ENCODE peak calls at places on chromosomes 16 and 17, in four cellular contexts. E is suprapubic skin, W is cardiac muscle cell, F is SJSA1. N is an unnamed sample.

GRCh38 chr16:11500720-11501346 is 85.9 kb downstream of the LITAF start:
- DNase-seq in E (peak; percentile 61), W (no peak), F (no peak), N (no peak)

GRCh38 chr16:54493076-54493475 is 206.5 kb upstream of the IRX3 start:
- DNase-seq in E (no peak), W (peak; percentile 59), F (no peak), N (no peak)

GRCh38 chr16:54928421-54929089 is 2.1 kb upstream of the IRX5 start:
- DNase-seq in E (peak; percentile 90), W (peak; percentile 32), F (peak; percentile 79), N (no peak)

GRCh38 chr17:64732336-64733006 is 70.4 kb upstream of the SMURF2 start:
- DNase-seq in E (no peak), W (peak; percentile 78), F (peak; percentile 86), N (no peak)

GRCh38 chr17:75587718-75588545 is at the start of gene MYO15B:
- DNase-seq in E (no peak), W (peak; percentile 62), F (no peak), N (no peak)

GRCh38 chr16:49441366-49441780 is 67.8 kb downstream of the C16orf78 start:
- DNase-seq in E (no peak), W (peak; percentile 3), F (no peak), N (no peak)

GRCh38 chr16:30843501-30843900 is 50.4 kb downstream of the BCL7C start:
- DNase-seq in E (no peak), W (no peak), F (no peak), N (no peak)

GRCh38 chr16:51161440-51162195 is 10.5 kb upstream of the SALL1 start:
- DNase-seq in E (no peak), W (no peak), F (peak; percentile 56), N (no peak)

GRCh38 chr16:50612849-50613198 is 64.6 kb downstream of the NKD1 start:
- DNase-seq in E (no peak), W (no peak), F (no peak), N (no peak)

GRCh38 chr16:49630783-49631182 is 225.1 kb downstream of the ZNF423 start:
- DNase-seq in E (no peak), W (no peak), F (peak; percentile 24), N (no peak)

GRCh38 chr16:54030451-54030850 is 256.1 kb downstream of the IRX3 start:
- DNase-seq in E (no peak), W (no peak), F (no peak), N (no peak)

GRCh38 chr16:67923414-67924127 is 8.1 kb downstream of the CTRL start:
- DNase-seq in E (no peak), W (no peak), F (no peak), N (peak; percentile 48)

GRCh38 chr17:16117149-16117548 is 98.2 kb downstream of the NCOR1 start:
- DNase-seq in E (no peak), W (no peak), F (no peak), N (no peak)

GRCh38 chr17:41428591-41429326 is 4.4 kb upstream of the KRT37 start:
- DNase-seq in E (no peak), W (peak; percentile 53), F (no peak), N (no peak)

GRCh38 chr16:47358816-47359215 is 102.0 kb downstream of the ITFG1 start:
- DNase-seq in E (no peak), W (no peak), F (no peak), N (no peak)

GRCh38 chr17:66348605-66349165 is 46.3 kb downstream of the PRKCA start:
- DNase-seq in E (no peak), W (peak; percentile 81), F (peak; percentile 66), N (no peak)

GRCh38 chr16:30007378-30007895 is 3.4 kb downstream of the DOC2A start:
- DNase-seq in E (no peak), W (no peak), F (no peak), N (no peak)

GRCh38 chr17:80598813-80599545 is 54.3 kb downstream of the RPTOR start:
- DNase-seq in E (no peak), W (no peak), F (no peak), N (no peak)

GRCh38 chr17:64063766-64064224 is 43.4 kb upstream of the ICAM2 start:
- DNase-seq in E (no peak), W (peak; percentile 68), F (no peak), N (no peak)

GRCh38 chr16:46949216-46949892 is 24.1 kb downstream of the DNAJA2 start:
- DNase-seq in E (no peak), W (no peak), F (no peak), N (no peak)

GRCh38 chr17:15920758-15921239 is 24.1 kb upstream of the ADORA2B start:
- DNase-seq in E (peak; percentile 45), W (peak; percentile 99), F (peak; percentile 90), N (no peak)

GRCh38 chr17:11950771-11951519 is 46.3 kb downstream of the ZNF18 start:
- DNase-seq in E (no peak), W (peak; percentile 14), F (no peak), N (no peak)

GRCh38 chr16:252366-253337 is 18.0 kb downstream of the FAM234A start:
- DNase-seq in E (no peak), W (peak; percentile 34), F (no peak), N (no peak)

GRCh38 chr16:48112603-48113400 is 43.0 kb downstream of the ABCC12 start:
- DNase-seq in E (no peak), W (peak; percentile 18), F (no peak), N (no peak)

GRCh38 chr17:37691807-37692206 is 48.6 kb upstream of the DDX52 start:
- DNase-seq in E (no peak), W (no peak), F (no peak), N (no peak)

GRCh38 chr17:57423541-57423940 is 167.2 kb downstream of the MSI2 start:
- DNase-seq in E (no peak), W (no peak), F (no peak), N (no peak)

GRCh38 chr17:57424777-57425188 is 168.5 kb downstream of the MSI2 start:
- DNase-seq in E (no peak), W (peak; percentile 41), F (no peak), N (no peak)

GRCh38 chr17:57422574-57423164 is 166.3 kb downstream of the MSI2 start:
- DNase-seq in E (no peak), W (peak; percentile 37), F (peak; percentile 69), N (peak; percentile 9)

GRCh38 chr17:57425903-57426574 is 169.7 kb downstream of the MSI2 start:
- DNase-seq in E (no peak), W (no peak), F (no peak), N (no peak)

DNA sequence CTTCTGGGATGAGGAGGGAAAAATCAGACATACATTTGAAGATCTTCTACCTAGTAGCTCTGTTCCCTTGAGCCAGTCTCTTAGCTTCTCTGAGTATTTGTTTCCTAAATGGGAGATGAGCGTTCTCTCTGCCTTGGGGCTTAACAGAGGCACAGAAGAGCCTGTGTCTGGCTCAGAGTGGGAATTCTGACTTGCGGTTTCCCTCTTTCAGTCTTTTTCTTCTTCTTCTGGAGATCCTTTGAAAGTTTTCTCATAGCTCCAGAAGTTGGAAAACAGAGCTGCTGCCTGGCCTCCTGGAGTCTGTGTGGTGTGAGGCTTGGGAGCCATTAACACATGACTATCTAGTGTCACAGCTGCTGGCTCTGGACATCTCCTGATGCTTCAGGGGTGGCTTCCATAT is 167.9 kb downstream of the MSI2 start:
- DNase-seq in E (no peak), W (no peak), F (no peak), N (no peak)
- H3K27ac ChIP-seq in E (no peak overlapping the region), W (no peak overlapping the region), F (no peak overlapping the region), N (no peak overlapping the region)

GRCh38 chr17:17826942-17827785 is 9.6 kb downstream of the SREBF1 start:
- DNase-seq in E (no peak), W (no peak), F (no peak), N (no peak)

GRCh38 chr17:17824119-17824779 is 12.5 kb downstream of the SREBF1 start:
- DNase-seq in E (no peak), W (no peak), F (no peak), N (no peak)

GRCh38 chr17:17827826-17828621 is 8.8 kb downstream of the SREBF1 start:
- DNase-seq in E (no peak), W (no peak), F (no peak), N (no peak)

GRCh38 chr17:17824780-17825614 is 11.8 kb downstream of the SREBF1 start:
- DNase-seq in E (no peak), W (no peak), F (no peak), N (no peak)

GRCh38 chr17:17826340-17826708 is 10.5 kb downstream of the SREBF1 start:
- DNase-seq in E (no peak), W (no peak), F (no peak), N (no peak)
- H3K27ac ChIP-seq in E (peak overlapping the region; percentile 92), W (no peak overlapping the region), F (no peak overlapping the region), N (no peak overlapping the region)

GRCh38 chr16:88630433-88630832 is 7.9 kb upstream of the IL17C start:
- DNase-seq in E (no peak), W (no peak), F (no peak), N (no peak)

GRCh38 chr16:88630941-88631340 is 7.4 kb upstream of the IL17C start:
- DNase-seq in E (no peak), W (no peak), F (no peak), N (no peak)

GRCh38 chr16:88631384-88631783 is 7.0 kb upstream of the IL17C start:
- DNase-seq in E (no peak), W (no peak), F (no peak), N (no peak)

GRCh38 chr16:88628512-88628974 is 9.8 kb upstream of the IL17C start:
- DNase-seq in E (no peak), W (peak; percentile 20), F (no peak), N (no peak)

DNA sequence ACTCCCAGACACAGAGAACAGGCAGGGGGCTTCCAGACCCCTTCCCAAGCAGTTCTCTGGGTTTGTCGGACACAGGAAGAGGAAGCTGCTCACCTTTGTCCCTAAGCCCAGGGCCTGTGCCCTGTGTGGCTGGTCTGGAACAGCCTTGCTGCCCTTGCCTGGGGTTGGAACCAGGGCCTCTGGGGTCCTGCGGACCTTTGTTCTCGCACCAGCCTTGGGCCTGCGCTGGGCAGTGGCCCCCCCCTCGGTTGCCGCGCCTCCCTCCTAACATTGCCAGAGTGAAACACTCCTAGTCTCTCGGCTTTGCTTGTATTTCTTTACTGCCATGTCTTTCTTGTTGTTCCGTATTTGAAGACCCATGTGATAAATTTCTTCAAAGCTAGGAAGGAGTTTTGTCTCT is 8.5 kb upstream of the IL17C start:
- DNase-seq in E (no peak), W (no peak), F (no peak), N (no peak)
- H3K27ac ChIP-seq in E (no peak overlapping the region), W (no peak overlapping the region), F (no peak overlapping the region), N (no peak overlapping the region)

GRCh38 chr16:57021693-57022092 is 32.3 kb downstream of the NLRC5 start:
- DNase-seq in E (no peak), W (no peak), F (no peak), N (no peak)

GRCh38 chr16:57022445-57022844 is 33.1 kb downstream of the NLRC5 start:
- DNase-seq in E (no peak), W (no peak), F (no peak), N (no peak)

GRCh38 chr16:57025941-57026777 is 36.8 kb downstream of the NLRC5 start:
- DNase-seq in E (no peak), W (no peak), F (no peak), N (no peak)

GRCh38 chr16:57024894-57025680 is 35.7 kb downstream of the NLRC5 start:
- DNase-seq in E (no peak), W (no peak), F (no peak), N (no peak)

GRCh38 chr16:57023541-57024249 is 34.3 kb downstream of the NLRC5 start:
- DNase-seq in E (no peak), W (no peak), F (no peak), N (no peak)
- H3K27ac ChIP-seq in E (no peak overlapping the region), W (no peak overlapping the region), F (no peak overlapping the region), N (no peak overlapping the region)

GRCh38 chr16:24418729-24419128 is 120.6 kb upstream of the RBBP6 start:
- DNase-seq in E (no peak), W (no peak), F (no peak), N (no peak)
- H3K27ac ChIP-seq in E (no peak overlapping the region), W (no peak overlapping the region), F (no peak overlapping the region), N (no peak overlapping the region)

N was measured in caudate nucleus.